ENCODE peak calls at places on chromosome 15, in seven cellular contexts. X is IMR-90, N is trophoblast cell, C is H1, V is H9, S is neuronal stem cell, K is mesenchymal stem cell. J is an unnamed sample.

GRCh38 chr15:51038258-51039042 is 56.3 kb downstream of the TNFAIP8L3 start:
- DNase-seq in X (no peak), N (peak; percentile 40), C (no peak), V (no peak), S (no peak), K (no peak), J (no peak)

GRCh38 chr15:63155486-63155885 is 1.8 kb downstream of the RPS27L start:
- DNase-seq in X (no peak), N (no peak), C (no peak), V (no peak), S (no peak), K (no peak), J (no peak)

GRCh38 chr15:70792171-70792573 is 28.8 kb upstream of the UACA start:
- DNase-seq in X (peak; percentile 87), N (peak; percentile 66), C (no peak), V (no peak), S (no peak), K (peak; percentile 59), J (no peak)

GRCh38 chr15:67823371-67824156 is 1.7 kb upstream of the SKOR1 start:
- DNase-seq in X (no peak), N (no peak), C (peak; percentile 55), V (no peak), S (no peak), K (no peak), J (no peak)

GRCh38 chr15:91890614-91891013 is 37.1 kb downstream of the SLCO3A1 start:
- DNase-seq in X (peak; percentile 54), N (no peak), C (peak; percentile 13), V (no peak), S (no peak), K (no peak), J (no peak)

GRCh38 chr15:99474041-99474906 is 91.5 kb upstream of the MEF2A start:
- DNase-seq in X (no peak), N (no peak), C (no peak), V (no peak), S (no peak), K (no peak), J (no peak)

GRCh38 chr15:25690673-25691543 is 172.2 kb downstream of the ATP10A start:
- DNase-seq in X (peak; percentile 86), N (peak; percentile 98), C (no peak), V (no peak), S (no peak), K (no peak), J (no peak)

GRCh38 chr15:75791337-75791713 is 51.9 kb upstream of the UBE2Q2 start:
- DNase-seq in X (no peak), N (no peak), C (no peak), V (peak; percentile 17), S (no peak), K (no peak), J (no peak)

GRCh38 chr15:54273928-54274327 is 295.7 kb downstream of the UNC13C start:
- DNase-seq in X (no peak), N (no peak), C (no peak), V (no peak), S (no peak), K (no peak), J (peak; percentile 57)

GRCh38 chr15:99110581-99111320 is 5.9 kb downstream of the SYNM start:
- DNase-seq in X (peak; percentile 18), N (peak; percentile 20), C (no peak), V (no peak), S (no peak), K (no peak), J (no peak)

GRCh38 chr15:65289261-65289854 is 2.7 kb upstream of the PARP16 start:
- DNase-seq in X (no peak), N (no peak), C (no peak), V (no peak), S (no peak), K (no peak), J (peak; percentile 61)

GRCh38 chr15:39474657-39475056 is 106.2 kb upstream of the THBS1 start:
- DNase-seq in X (no peak), N (no peak), C (no peak), V (no peak), S (no peak), K (peak; percentile 38), J (peak; percentile 84)
- H3K23ac ChIP-seq in X (peak overlapping the region; percentile 20), N (no peak overlapping the region), C (no peak overlapping the region), V (no peak overlapping the region), S (no peak overlapping the region), K (no peak overlapping the region), J (no peak overlapping the region)

DNA sequence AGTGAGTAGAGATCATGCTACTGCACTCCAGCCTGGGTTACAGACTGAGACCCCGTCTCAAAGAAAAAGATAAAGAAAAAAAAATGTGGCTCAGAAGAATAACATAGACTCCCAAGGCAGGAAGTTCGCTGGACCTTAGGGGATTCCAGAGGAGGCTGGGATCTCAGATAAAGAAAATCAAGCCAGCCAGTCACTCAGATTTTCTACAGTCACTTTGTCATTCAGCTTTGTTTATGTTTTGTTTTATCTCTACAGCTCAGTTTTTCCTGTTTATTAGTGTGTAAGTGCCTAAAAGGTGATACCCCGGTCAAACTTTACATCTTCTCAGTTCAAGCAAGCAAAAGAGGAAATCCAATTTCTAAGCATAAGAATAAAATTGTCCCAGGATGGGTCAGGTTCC is 6.3 kb downstream of the TMEM202 start:
- DNase-seq in X (no peak), N (no peak), C (no peak), V (no peak), S (no peak), K (no peak), J (no peak)
- H2BK5ac ChIP-seq in X (no peak overlapping the region), N (no peak overlapping the region), C (no peak overlapping the region), V (no peak overlapping the region), S (no peak overlapping the region), K (no peak overlapping the region), J (no peak overlapping the region)

GRCh38 chr15:74410502-74410901 is 23.3 kb downstream of the SEMA7A start:
- DNase-seq in X (no peak), N (no peak), C (no peak), V (no peak), S (no peak), K (no peak), J (no peak)

GRCh38 chr15:74408815-74409214 is 24.9 kb downstream of the SEMA7A start:
- DNase-seq in X (no peak), N (no peak), C (no peak), V (no peak), S (no peak), K (no peak), J (no peak)

GRCh38 chr15:74408385-74408784 is 25.4 kb downstream of the SEMA7A start:
- DNase-seq in X (no peak), N (no peak), C (no peak), V (no peak), S (no peak), K (no peak), J (no peak)

GRCh38 chr15:74406992-74407705 is 26.6 kb downstream of the SEMA7A start:
- DNase-seq in X (peak; percentile 93), N (peak; percentile 88), C (no peak), V (no peak), S (peak; percentile 56), K (peak; percentile 78), J (peak; percentile 70)

DNA sequence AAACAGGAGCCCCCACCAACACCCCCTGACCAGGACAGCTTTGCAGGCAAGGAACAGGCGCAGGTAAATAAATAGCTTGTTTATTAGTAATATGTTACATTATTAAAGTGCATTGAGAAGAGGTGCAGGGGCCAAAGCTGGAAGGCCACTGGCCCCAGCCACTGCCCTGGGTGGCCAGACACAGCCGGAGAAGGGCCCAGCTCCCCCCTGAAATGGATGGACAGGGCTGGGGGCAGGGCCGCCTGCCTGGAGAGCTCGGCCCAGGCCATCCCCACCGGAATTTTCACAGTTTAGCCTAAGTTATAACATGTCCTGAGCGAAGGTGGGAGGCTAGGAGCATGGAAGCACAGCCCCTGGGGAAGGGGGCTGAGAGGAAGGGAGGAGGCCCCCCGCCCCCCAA is 24.5 kb downstream of the SEMA7A start:
- DNase-seq in X (no peak), N (no peak), C (no peak), V (no peak), S (no peak), K (no peak), J (no peak)
- H3K23ac ChIP-seq in X (no peak overlapping the region), N (no peak overlapping the region), C (no peak overlapping the region), V (no peak overlapping the region), S (no peak overlapping the region), K (no peak overlapping the region), J (no peak overlapping the region)

GRCh38 chr15:33171202-33171601 is 23.3 kb downstream of the FMN1 start:
- DNase-seq in X (no peak), N (no peak), C (no peak), V (no peak), S (no peak), K (no peak), J (no peak)
- H2BK5ac ChIP-seq in X (no peak overlapping the region), N (no peak overlapping the region), C (no peak overlapping the region), V (no peak overlapping the region), S (no peak overlapping the region), K (no peak overlapping the region), J (no peak overlapping the region)

GRCh38 chr15:97989330-97989729 is 28.8 kb downstream of the ARRDC4 start:
- DNase-seq in X (no peak), N (no peak), C (no peak), V (no peak), S (no peak), K (no peak), J (no peak)
- H3K23ac ChIP-seq in X (no peak overlapping the region), N (no peak overlapping the region), C (no peak overlapping the region), V (no peak overlapping the region), S (no peak overlapping the region), K (no peak overlapping the region), J (no peak overlapping the region)

DNA sequence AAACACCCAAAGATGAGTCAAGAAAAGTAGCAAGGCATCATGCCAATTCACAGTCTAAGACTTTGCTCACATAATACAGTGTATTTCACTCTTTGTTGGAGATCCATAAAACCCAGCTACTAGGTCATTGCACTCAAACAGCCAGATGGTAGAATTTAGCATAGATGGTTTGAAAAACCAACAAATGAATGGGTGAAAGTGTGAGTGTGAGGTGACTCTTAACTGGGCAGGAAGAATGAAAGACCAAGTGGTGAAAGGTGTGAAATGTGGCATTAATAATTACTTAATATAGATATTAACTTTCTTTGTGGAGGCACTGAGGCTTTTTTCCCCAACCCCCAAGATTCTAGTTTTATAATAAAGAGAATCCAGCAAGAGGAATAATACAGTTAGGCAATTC is 159.5 kb downstream of the SQOR start:
- DNase-seq in X (no peak), N (no peak), C (no peak), V (no peak), S (no peak), K (no peak), J (no peak)
- H2BK5ac ChIP-seq in X (no peak overlapping the region), N (no peak overlapping the region), C (no peak overlapping the region), V (no peak overlapping the region), S (no peak overlapping the region), K (no peak overlapping the region), J (no peak overlapping the region)

DNA sequence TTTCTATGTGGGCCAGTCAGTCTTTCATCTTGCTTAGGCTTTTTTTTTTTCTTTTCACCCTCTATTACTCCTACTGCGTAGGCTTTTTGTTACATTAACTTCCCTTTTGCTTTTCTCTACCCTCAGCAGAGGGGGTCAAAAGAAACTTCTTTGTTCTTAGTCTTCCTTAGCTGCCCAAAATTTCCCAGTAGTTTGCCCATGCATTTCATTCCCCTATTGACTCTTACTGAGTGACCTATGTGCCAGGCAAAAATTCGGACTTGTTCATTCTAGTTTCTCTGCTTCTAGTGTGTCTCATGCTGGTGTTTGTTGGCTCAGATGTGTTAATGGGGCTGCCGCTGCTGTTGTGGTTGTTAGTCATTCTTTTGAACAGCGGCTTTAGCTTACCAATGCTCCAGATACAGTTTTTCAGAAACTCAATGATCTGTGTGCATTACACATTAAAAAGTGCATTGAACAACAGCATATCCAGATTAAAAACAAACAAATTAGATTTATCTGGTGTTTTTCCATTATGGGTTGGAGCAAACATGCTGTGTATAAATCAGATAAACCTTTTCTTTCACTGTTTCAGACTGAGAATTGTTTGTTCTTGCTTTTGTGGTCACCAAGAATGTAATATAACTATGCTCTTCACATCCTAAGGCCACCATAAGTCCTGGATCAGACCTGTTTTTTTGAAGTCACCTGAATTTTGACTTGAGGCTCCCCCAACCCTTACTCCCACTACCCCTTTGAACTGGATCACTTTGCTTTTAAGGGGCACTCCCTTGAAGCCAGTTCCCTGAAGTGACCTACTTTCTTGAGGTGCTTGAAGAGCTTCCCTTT is 43.1 kb downstream of the PDE8A start:
- DNase-seq in X (peak; percentile 62), N (no peak), C (no peak), V (no peak), S (no peak), K (peak; percentile 73), J (no peak)
- H3K23ac ChIP-seq in X (peak overlapping the region; percentile 13), N (no peak overlapping the region), C (no peak overlapping the region), V (no peak overlapping the region), S (no peak overlapping the region), K (no peak overlapping the region), J (no peak overlapping the region)